ENCODE peak calls at places on chromosomes 1 and 21, in ten cellular contexts. C is breast epithelium, O is H1, D is HL-60, U is prostate gland, X is sigmoid colon, R is esophagus muscularis mucosa, B is K562, W is vagina, K is GM23338. E is an unnamed sample.

GRCh38 chr21:38491536-38491935 is 6.7 kb downstream of the ERG start:
- DNase-seq in K (no peak), R (peak; percentile 34), U (no peak), O (no peak), C (no peak), D (no peak), X (no peak), B (no peak), W (no peak), E (no peak)

GRCh38 chr1:154351363-154352068 is 26.2 kb downstream of the ATP8B2 start:
- DNase-seq in X (no peak), K (no peak), C (no peak), B (no peak), O (no peak), W (no peak), U (peak; percentile 82), D (no peak), R (no peak), E (no peak)

GRCh38 chr1:224592636-224593579 is 23.2 kb upstream of the CNIH3 start:
- DNase-seq in W (peak; percentile 60), O (no peak), R (peak; percentile 14), C (peak; percentile 85), X (no peak), D (peak; percentile 35), B (no peak), K (no peak), U (no peak), E (no peak)

GRCh38 chr1:66397192-66397591 is 136.8 kb upstream of the SGIP1 start:
- DNase-seq in K (no peak), X (no peak), C (no peak), D (no peak), O (no peak), B (no peak), R (no peak), W (no peak), U (no peak), E (no peak)

GRCh38 chr1:113536182-113536780 is 146.0 kb downstream of the MAGI3 start:
- DNase-seq in C (no peak), X (no peak), R (no peak), B (no peak), U (no peak), D (no peak), K (no peak), O (no peak), W (no peak), E (no peak)

GRCh38 chr21:35764586-35764985 is 295.7 kb downstream of the SETD4 start:
- DNase-seq in U (no peak), K (no peak), C (no peak), D (no peak), O (no peak), R (no peak), X (no peak), B (no peak), W (no peak), E (no peak)

GRCh38 chr1:205726619-205727125 is 23.3 kb downstream of the NUCKS1 start:
- DNase-seq in U (no peak), O (no peak), D (no peak), K (no peak), X (no peak), R (no peak), B (no peak), W (no peak), C (no peak), E (no peak)

GRCh38 chr1:150362721-150363425 is 1.1 kb upstream of the RPRD2 start:
- DNase-seq in R (no peak), U (peak; percentile 13), X (peak; percentile 62), K (peak; percentile 13), D (no peak), O (peak; percentile 44), W (peak; percentile 89), C (no peak), B (no peak), E (no peak)

GRCh38 chr1:196650403-196650802 is 1.4 kb upstream of the CFH start:
- DNase-seq in W (no peak), B (no peak), O (no peak), U (no peak), R (no peak), X (no peak), C (no peak), K (peak; percentile 56), D (no peak), E (no peak)

GRCh38 chr1:94276900-94277581 is 39.7 kb upstream of the ARHGAP29 start:
- DNase-seq in K (no peak), D (no peak), U (no peak), X (no peak), W (no peak), O (no peak), B (no peak), R (no peak), C (no peak), E (no peak)

GRCh38 chr1:239558992-239559391 is 172.6 kb downstream of the CHRM3 start:
- DNase-seq in B (no peak), K (no peak), O (no peak), U (no peak), D (no peak), C (no peak), X (no peak), W (no peak), R (no peak), E (no peak)

DNA sequence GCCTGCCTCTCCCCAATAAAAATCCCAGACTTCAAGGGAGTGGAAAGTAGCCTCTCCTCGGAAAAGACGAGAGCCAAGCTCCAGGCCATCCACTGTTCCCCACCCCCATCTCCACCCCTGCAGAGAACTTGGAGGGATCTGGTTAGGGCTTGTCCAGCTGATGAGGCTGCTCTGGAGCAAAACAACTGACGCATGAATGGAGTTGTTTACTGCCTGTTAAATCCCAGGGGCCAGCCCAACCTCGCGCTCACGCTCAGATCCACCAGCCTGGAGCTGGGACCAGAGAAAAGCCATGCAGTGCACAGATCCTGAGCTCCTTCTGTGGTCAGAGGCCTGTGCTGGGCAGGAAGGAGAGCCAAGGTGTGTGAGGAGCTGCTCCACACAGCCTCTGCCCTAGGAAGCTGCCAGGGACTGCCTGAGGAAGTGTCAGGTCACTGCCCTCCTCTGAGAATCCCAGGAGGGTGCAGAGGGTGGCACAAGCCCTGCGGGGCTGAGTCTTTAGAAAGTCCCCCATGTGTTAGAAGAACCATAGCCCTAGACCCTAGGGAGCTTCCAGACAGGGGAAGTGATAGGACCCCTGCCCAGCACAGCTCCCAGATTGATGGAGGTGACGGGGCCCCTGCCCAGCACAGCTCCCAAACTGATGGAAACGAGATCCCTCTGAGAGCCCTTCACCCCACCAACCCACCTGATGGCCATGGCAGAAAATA is 109.0 kb upstream of the IPO9 start:
- DNase-seq in W (peak; percentile 95), X (peak; percentile 96), O (no peak), U (no peak), C (peak; percentile 51), D (no peak), B (no peak), K (no peak), R (no peak), E (peak; percentile 86)
- TF ChIP-seq POLR2AphosphoS5 in W (peak; percentile 90), X (peak; percentile 81), O (no peak), U (peak; percentile 61), C (peak; percentile 75), D (no peak), B (no peak), K (no peak), R (peak; percentile 73), E (no peak)

GRCh38 chr21:29184047-29184446 is 53.6 kb downstream of the MAP3K7CL start:
- DNase-seq in U (no peak), W (no peak), O (no peak), D (peak; percentile 57), X (no peak), C (no peak), K (no peak), R (no peak), B (no peak), E (no peak)

GRCh38 chr21:29185172-29185571 is 54.7 kb downstream of the MAP3K7CL start:
- DNase-seq in U (no peak), R (no peak), K (no peak), O (no peak), D (no peak), W (no peak), B (no peak), X (no peak), C (no peak), E (no peak)

GRCh38 chr21:29181799-29182470 is 51.5 kb downstream of the MAP3K7CL start:
- DNase-seq in X (no peak), C (peak; percentile 32), K (no peak), D (no peak), B (no peak), W (no peak), O (no peak), U (peak; percentile 60), R (no peak), E (no peak)

GRCh38 chr21:29185633-29186032 is 55.2 kb downstream of the MAP3K7CL start:
- DNase-seq in D (no peak), K (no peak), R (no peak), W (no peak), O (no peak), B (no peak), X (no peak), U (no peak), C (no peak), E (no peak)

DNA sequence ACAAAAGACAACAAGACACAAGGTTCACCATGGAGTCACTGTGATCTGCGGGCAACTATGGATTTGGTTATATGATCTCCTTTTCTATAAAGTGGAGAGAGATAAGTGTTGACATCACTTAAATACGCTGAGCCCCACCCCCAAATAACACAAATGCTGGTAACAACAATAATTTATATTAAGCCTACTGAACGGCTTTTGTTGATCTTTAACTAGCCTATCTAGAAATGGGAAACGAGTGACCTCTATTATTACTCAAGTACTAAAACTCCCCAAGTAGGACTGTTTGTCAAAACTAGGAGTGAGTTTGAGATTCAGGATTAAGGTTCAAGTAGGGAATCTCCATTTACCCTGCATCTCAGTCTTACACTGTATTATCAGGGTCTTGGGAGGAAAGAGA is 52.2 kb downstream of the MAP3K7CL start:
- DNase-seq in C (no peak), X (no peak), K (no peak), O (no peak), D (no peak), W (no peak), R (no peak), U (no peak), B (no peak), E (no peak)
- H3K4me3 ChIP-seq in C (peak overlapping the region; percentile 58), X (no peak overlapping the region), K (no peak overlapping the region), O (no peak overlapping the region), D (no peak overlapping the region), W (peak overlapping the region; percentile 33), R (peak overlapping the region; percentile 53), U (peak overlapping the region; percentile 27), B (no peak overlapping the region), E (no peak overlapping the region)

GRCh38 chr1:202134645-202135172 is 9.8 kb downstream of the ARL8A start:
- DNase-seq in X (no peak), B (no peak), W (no peak), D (no peak), U (peak; percentile 24), K (no peak), O (no peak), C (peak; percentile 46), R (no peak), E (no peak)
- H3K27ac ChIP-seq in X (peak overlapping the region; percentile 88), B (no peak overlapping the region), W (peak overlapping the region; percentile 93), D (no peak overlapping the region), U (peak overlapping the region; percentile 83), K (no peak overlapping the region), O (no peak overlapping the region), C (peak overlapping the region; percentile 96), R (peak overlapping the region; percentile 90), E (peak overlapping the region; percentile 93)

DNA sequence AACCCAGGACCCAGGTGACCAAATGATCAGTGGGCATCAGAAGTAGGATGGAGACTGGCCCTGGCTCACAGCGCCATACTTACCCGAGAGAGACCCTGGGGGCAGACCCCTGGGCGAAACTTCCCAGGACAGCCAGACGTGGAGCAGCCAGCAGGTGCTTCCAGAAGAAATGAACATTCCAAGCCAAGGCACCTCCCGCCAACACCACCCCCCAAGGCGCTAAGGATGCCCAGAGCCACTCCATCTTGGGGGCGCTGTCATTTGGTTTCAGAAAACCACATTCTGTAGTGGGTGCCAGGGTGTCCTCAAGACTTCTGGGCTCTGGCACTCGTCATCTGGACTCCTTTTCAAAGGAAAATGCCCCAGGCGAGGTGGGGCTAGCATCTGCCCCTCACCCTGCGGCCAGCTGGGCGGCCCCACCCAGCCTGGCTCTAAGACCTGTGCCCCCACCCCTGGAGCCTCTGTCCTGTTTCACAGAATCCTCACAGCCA is 98.8 kb downstream of the RIPK4 start:
- DNase-seq in K (no peak), O (no peak), R (no peak), X (peak; percentile 57), U (no peak), C (no peak), D (no peak), W (no peak), B (no peak), E (peak; percentile 76)
- TF ChIP-seq POLR2AphosphoS5 in K (no peak), O (no peak), R (no peak), X (no peak), U (no peak), C (no peak), D (no peak), W (no peak), B (no peak), E (no peak)